ENCODE peak calls at places on chromosomes 2 and 18, in four cellular contexts. One of them, this sample, is unnamed.

GRCh38 chr2:38750793-38751042 is 443 bp downstream of the SRSF7 start:
- DNase-seq in kidney: peak
- DNase-seq in amygdala: peak
- DNase-seq in NCI-H748 treated with DMSO at 0.1 percent for 48 hours: peak
- DNase-seq in this sample: peak

GRCh38 chr2:24659862-24660261 is 133.3 kb downstream of the PTRHD1 start:
- DNase-seq in NCI-H748 treated with DMSO at 0.1 percent for 48 hours: no peak
- DNase-seq in amygdala: no peak
- DNase-seq in kidney: no peak
- DNase-seq in this sample: peak

GRCh38 chr2:11073251-11073650 is 82.0 kb upstream of the SLC66A3 start:
- DNase-seq in NCI-H748 treated with DMSO at 0.1 percent for 48 hours: peak
- DNase-seq in amygdala: no peak
- DNase-seq in kidney: no peak
- DNase-seq in this sample: peak

GRCh38 chr2:230582851-230583283 is 129.8 kb upstream of the CAB39 start:
- DNase-seq in NCI-H748 treated with DMSO at 0.1 percent for 48 hours: no peak
- DNase-seq in amygdala: no peak
- DNase-seq in kidney: no peak
- DNase-seq in this sample: no peak

GRCh38 chr2:218448934-218449333 is 30.0 kb downstream of the VIL1 start:
- DNase-seq in NCI-H748 treated with DMSO at 0.1 percent for 48 hours: no peak
- DNase-seq in amygdala: no peak
- DNase-seq in kidney: no peak
- DNase-seq in this sample: no peak

GRCh38 chr2:100013892-100014677 is 128.3 kb downstream of the AFF3 start:
- DNase-seq in kidney: peak
- DNase-seq in NCI-H748 treated with DMSO at 0.1 percent for 48 hours: no peak
- DNase-seq in amygdala: no peak
- DNase-seq in this sample: peak

GRCh38 chr2:101793277-101793969 is 95.9 kb downstream of the MAP4K4 start:
- DNase-seq in amygdala: no peak
- DNase-seq in NCI-H748 treated with DMSO at 0.1 percent for 48 hours: no peak
- DNase-seq in kidney: no peak
- DNase-seq in this sample: peak

GRCh38 chr2:157786663-157787363 is 89.3 kb downstream of the ACVR1 start:
- DNase-seq in amygdala: no peak
- DNase-seq in kidney: no peak
- DNase-seq in NCI-H748 treated with DMSO at 0.1 percent for 48 hours: no peak
- DNase-seq in this sample: no peak

GRCh38 chr2:96091141-96091710 is 25.1 kb downstream of the ADRA2B start:
- DNase-seq in kidney: no peak
- DNase-seq in amygdala: no peak
- DNase-seq in NCI-H748 treated with DMSO at 0.1 percent for 48 hours: no peak
- DNase-seq in this sample: no peak

GRCh38 chr2:178553047-178553446 is 72.8 kb downstream of the PLEKHA3 start:
- DNase-seq in kidney: no peak
- DNase-seq in amygdala: no peak
- DNase-seq in NCI-H748 treated with DMSO at 0.1 percent for 48 hours: no peak
- DNase-seq in this sample: no peak

GRCh38 chr2:227106845-227107759 is 56.9 kb downstream of the COL4A4 start:
- DNase-seq in amygdala: no peak
- DNase-seq in NCI-H748 treated with DMSO at 0.1 percent for 48 hours: peak
- DNase-seq in kidney: no peak
- DNase-seq in this sample: peak

GRCh38 chr2:226524381-226524843 is 275.2 kb downstream of the IRS1 start:
- DNase-seq in amygdala: no peak
- DNase-seq in kidney: no peak
- DNase-seq in NCI-H748 treated with DMSO at 0.1 percent for 48 hours: no peak
- DNase-seq in this sample: no peak

GRCh38 chr18:21991081-21991534 is 178.3 kb upstream of the GATA6 start:
- DNase-seq in amygdala: no peak
- DNase-seq in NCI-H748 treated with DMSO at 0.1 percent for 48 hours: no peak
- DNase-seq in kidney: no peak
- DNase-seq in this sample: no peak

GRCh38 chr18:48910972-48911545 is 39.7 kb downstream of the SMAD7 start:
- DNase-seq in amygdala: no peak
- DNase-seq in kidney: no peak
- DNase-seq in NCI-H748 treated with DMSO at 0.1 percent for 48 hours: no peak
- DNase-seq in this sample: no peak

GRCh38 chr2:23602113-23602512 is 217.1 kb downstream of the KLHL29 start:
- DNase-seq in NCI-H748 treated with DMSO at 0.1 percent for 48 hours: no peak
- DNase-seq in amygdala: no peak
- DNase-seq in kidney: peak
- DNase-seq in this sample: no peak

GRCh38 chr2:124131271-124131670 is 106.2 kb downstream of the CNTNAP5 start:
- DNase-seq in amygdala: no peak
- DNase-seq in NCI-H748 treated with DMSO at 0.1 percent for 48 hours: no peak
- DNase-seq in kidney: no peak
- DNase-seq in this sample: no peak

GRCh38 chr2:213862407-213863076 is 548.3 kb upstream of the VWC2L start:
- DNase-seq in amygdala: no peak
- DNase-seq in kidney: no peak
- DNase-seq in NCI-H748 treated with DMSO at 0.1 percent for 48 hours: no peak
- DNase-seq in this sample: no peak